ENCODE peak calls at places on chromosomes 3 and 15, in four cellular contexts. One of them, this sample, is unnamed.

GRCh38 chr3:133137042-133137393 is 98.8 kb downstream of the TMEM108 start:
- DNase-seq in PC-3: no peak
- DNase-seq in HCT116: no peak
- DNase-seq in GM23338: no peak
- DNase-seq in this sample: no peak

GRCh38 chr3:110397115-110397514 is 674.5 kb upstream of the NECTIN3 start:
- DNase-seq in PC-3: no peak
- DNase-seq in HCT116: no peak
- DNase-seq in GM23338: no peak
- DNase-seq in this sample: no peak

GRCh38 chr3:42507252-42507651 is 4.8 kb downstream of the VIPR1 start:
- DNase-seq in PC-3: peak; percentile 61
- DNase-seq in HCT116: no peak
- DNase-seq in GM23338: no peak
- DNase-seq in this sample: no peak

GRCh38 chr3:13018039-13018431 is 55.2 kb downstream of the IQSEC1 start:
- DNase-seq in PC-3: no peak
- DNase-seq in HCT116: no peak
- DNase-seq in GM23338: no peak
- DNase-seq in this sample: no peak

GRCh38 chr15:84588053-84588874 is 12.5 kb upstream of the ZSCAN2 start:
- DNase-seq in PC-3: peak; percentile 91
- DNase-seq in HCT116: peak; percentile 85
- DNase-seq in GM23338: peak; percentile 96
- DNase-seq in this sample: peak; percentile 83

GRCh38 chr15:63073497-63074172 is 31.1 kb downstream of the TPM1 start:
- DNase-seq in PC-3: no peak
- DNase-seq in HCT116: no peak
- DNase-seq in GM23338: no peak
- DNase-seq in this sample: no peak

GRCh38 chr3:6216135-6216792 is 644.7 kb upstream of the GRM7 start:
- DNase-seq in PC-3: no peak
- DNase-seq in HCT116: no peak
- DNase-seq in GM23338: no peak
- DNase-seq in this sample: no peak

GRCh38 chr15:71349736-71350515 is 234.7 kb downstream of the THSD4 start:
- DNase-seq in PC-3: no peak
- DNase-seq in HCT116: no peak
- DNase-seq in GM23338: no peak
- DNase-seq in this sample: no peak

GRCh38 chr3:119302697-119303630 is 8.8 kb downstream of the ARHGAP31 start:
- DNase-seq in PC-3: peak; percentile 19
- DNase-seq in HCT116: no peak
- DNase-seq in GM23338: no peak
- DNase-seq in this sample: no peak

GRCh38 chr15:68298882-68299381 is 21.4 kb downstream of the FEM1B start:
- DNase-seq in PC-3: no peak
- DNase-seq in HCT116: no peak
- DNase-seq in GM23338: no peak
- DNase-seq in this sample: peak; percentile 99

GRCh38 chr3:139308156-139309017 is 35.4 kb upstream of the MRPS22 start:
- DNase-seq in PC-3: peak; percentile 74
- DNase-seq in HCT116: no peak
- DNase-seq in GM23338: no peak
- DNase-seq in this sample: no peak

GRCh38 chr15:29701151-29701550 is 121.1 kb downstream of the TJP1 start:
- DNase-seq in PC-3: no peak
- DNase-seq in HCT116: no peak
- DNase-seq in GM23338: no peak
- DNase-seq in this sample: no peak

GRCh38 chr3:129836381-129837056 is 57.0 kb downstream of the TMCC1 start:
- DNase-seq in PC-3: no peak
- DNase-seq in HCT116: no peak
- DNase-seq in GM23338: peak; percentile 38
- DNase-seq in this sample: no peak

GRCh38 chr3:73868688-73869315 is 244.1 kb upstream of the PDZRN3 start:
- DNase-seq in PC-3: peak; percentile 49
- DNase-seq in HCT116: no peak
- DNase-seq in GM23338: peak; percentile 71
- DNase-seq in this sample: peak; percentile 27

GRCh38 chr3:183427206-183428139 is 946 bp downstream of the MCF2L2 start:
- DNase-seq in PC-3: no peak
- DNase-seq in HCT116: no peak
- DNase-seq in GM23338: peak; percentile 50
- DNase-seq in this sample: no peak

GRCh38 chr15:51550841-51551240 is 71.7 kb downstream of the DMXL2 start:
- DNase-seq in PC-3: no peak
- DNase-seq in HCT116: no peak
- DNase-seq in GM23338: no peak
- DNase-seq in this sample: no peak

GRCh38 chr3:64995857-64996564 is 308.2 kb upstream of the ADAMTS9 start:
- DNase-seq in PC-3: no peak
- DNase-seq in HCT116: no peak
- DNase-seq in GM23338: no peak
- DNase-seq in this sample: no peak

GRCh38 chr3:51683566-51683965 is 12.5 kb downstream of the TEX264 start:
- DNase-seq in PC-3: no peak
- DNase-seq in HCT116: no peak
- DNase-seq in GM23338: no peak
- DNase-seq in this sample: no peak

GRCh38 chr15:65528461-65529060 is 1.7 kb upstream of the HACD3 start:
- DNase-seq in PC-3: no peak
- DNase-seq in HCT116: no peak
- DNase-seq in GM23338: peak; percentile 58
- DNase-seq in this sample: no peak

GRCh38 chr3:130242850-130243569 is 102.5 kb upstream of the COL6A5 start:
- DNase-seq in PC-3: peak; percentile 19
- DNase-seq in HCT116: no peak
- DNase-seq in GM23338: no peak
- DNase-seq in this sample: peak; percentile 34

GRCh38 chr15:68503213-68503612 is 71.2 kb upstream of the ITGA11 start:
- DNase-seq in PC-3: no peak
- DNase-seq in HCT116: no peak
- DNase-seq in GM23338: no peak
- DNase-seq in this sample: no peak

GRCh38 chr3:183743231-183743630 is 45.6 kb downstream of the YEATS2 start:
- DNase-seq in PC-3: no peak
- DNase-seq in HCT116: no peak
- DNase-seq in GM23338: no peak
- DNase-seq in this sample: no peak

GRCh38 chr3:177591371-177591770 is 394.1 kb upstream of the TBL1XR1 start:
- DNase-seq in PC-3: no peak
- DNase-seq in HCT116: no peak
- DNase-seq in GM23338: no peak
- DNase-seq in this sample: no peak

GRCh38 chr15:32704343-32705076 is 13.3 kb upstream of the GREM1 start:
- DNase-seq in PC-3: peak; percentile 79
- DNase-seq in HCT116: no peak
- DNase-seq in GM23338: no peak
- DNase-seq in this sample: no peak

GRCh38 chr3:6962796-6963195 is 101.9 kb downstream of the GRM7 start:
- DNase-seq in PC-3: no peak
- DNase-seq in HCT116: no peak
- DNase-seq in GM23338: no peak
- DNase-seq in this sample: no peak

GRCh38 chr3:36944641-36945270 is at the start of gene TRANK1:
- DNase-seq in PC-3: no peak
- DNase-seq in HCT116: no peak
- DNase-seq in GM23338: peak; percentile 71
- DNase-seq in this sample: no peak

GRCh38 chr3:177905173-177905894 is 630.9 kb upstream of the KCNMB2 start:
- DNase-seq in PC-3: peak; percentile 15
- DNase-seq in HCT116: no peak
- DNase-seq in GM23338: no peak
- DNase-seq in this sample: no peak

GRCh38 chr15:84749111-84749991 is 959 bp downstream of the ZNF592 start:
- DNase-seq in PC-3: peak; percentile 28
- DNase-seq in HCT116: no peak
- DNase-seq in GM23338: peak; percentile 49
- DNase-seq in this sample: peak; percentile 33

GRCh38 chr3:51896607-51897305 is 6.4 kb downstream of the IQCF1 start:
- DNase-seq in PC-3: peak; percentile 68
- DNase-seq in HCT116: no peak
- DNase-seq in GM23338: no peak
- DNase-seq in this sample: no peak

GRCh38 chr3:141308588-141309218 is 59.6 kb upstream of the ZBTB38 start:
- DNase-seq in PC-3: peak; percentile 61
- DNase-seq in HCT116: peak; percentile 79
- DNase-seq in GM23338: peak; percentile 93
- DNase-seq in this sample: no peak

GRCh38 chr3:11096266-11097135 is 57.8 kb upstream of the HRH1 start:
- DNase-seq in PC-3: peak; percentile 91
- DNase-seq in HCT116: peak; percentile 74
- DNase-seq in GM23338: peak; percentile 63
- DNase-seq in this sample: no peak

GRCh38 chr3:49616491-49616941 is 57.6 kb upstream of the APEH start:
- DNase-seq in PC-3: no peak
- DNase-seq in HCT116: no peak
- DNase-seq in GM23338: peak; percentile 62
- DNase-seq in this sample: no peak

GRCh38 chr15:40190591-40190990 is 29.7 kb downstream of the BUB1B start:
- DNase-seq in PC-3: peak; percentile 71
- DNase-seq in HCT116: no peak
- DNase-seq in GM23338: no peak
- DNase-seq in this sample: no peak

GRCh38 chr3:185151101-185151958 is 1.5 kb downstream of the C3orf70 start:
- DNase-seq in PC-3: no peak
- DNase-seq in HCT116: no peak
- DNase-seq in GM23338: no peak
- DNase-seq in this sample: no peak

DNA sequence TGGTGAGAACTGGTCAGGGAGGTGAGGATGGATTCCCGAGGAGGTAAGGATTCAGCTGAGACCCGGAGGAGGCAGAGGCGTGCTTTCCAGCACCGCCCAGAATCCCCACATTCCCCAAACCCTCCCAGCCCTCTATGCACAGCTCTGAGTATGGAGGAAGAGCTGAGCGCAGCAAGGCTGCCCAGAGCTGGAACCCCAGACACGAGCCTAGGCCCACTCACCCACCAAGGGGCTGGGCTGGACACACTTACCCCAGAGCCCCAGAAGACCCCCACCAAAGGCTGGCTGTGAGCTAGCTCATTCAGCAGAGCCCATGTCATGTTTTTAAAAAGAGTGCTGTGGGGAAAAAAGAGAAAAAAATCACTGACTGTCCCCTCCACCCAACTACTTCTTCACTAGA is 271.5 kb downstream of the XXYLT1 start:
- DNase-seq in PC-3: no peak
- DNase-seq in HCT116: no peak
- DNase-seq in GM23338: no peak
- DNase-seq in this sample: no peak
- TF ChIP-seq CTCF in PC-3: no peak
- TF ChIP-seq CTCF in HCT116: no peak
- TF ChIP-seq CTCF in GM23338: no peak
- TF ChIP-seq CTCF in this sample: no peak

GRCh38 chr3:32467333-32468070 is 35.1 kb downstream of the CMTM6 start:
- DNase-seq in PC-3: peak; percentile 87
- DNase-seq in HCT116: no peak
- DNase-seq in GM23338: peak; percentile 77
- DNase-seq in this sample: peak; percentile 69
- H4K20me1 ChIP-seq in PC-3: no peaks in the 10 kb centered on the region
- H4K20me1 ChIP-seq in HCT116: no peaks in the 10 kb centered on the region
- H4K20me1 ChIP-seq in GM23338: no peaks in the 10 kb centered on the region
- H4K20me1 ChIP-seq in this sample: no peaks in the 10 kb centered on the region

DNA sequence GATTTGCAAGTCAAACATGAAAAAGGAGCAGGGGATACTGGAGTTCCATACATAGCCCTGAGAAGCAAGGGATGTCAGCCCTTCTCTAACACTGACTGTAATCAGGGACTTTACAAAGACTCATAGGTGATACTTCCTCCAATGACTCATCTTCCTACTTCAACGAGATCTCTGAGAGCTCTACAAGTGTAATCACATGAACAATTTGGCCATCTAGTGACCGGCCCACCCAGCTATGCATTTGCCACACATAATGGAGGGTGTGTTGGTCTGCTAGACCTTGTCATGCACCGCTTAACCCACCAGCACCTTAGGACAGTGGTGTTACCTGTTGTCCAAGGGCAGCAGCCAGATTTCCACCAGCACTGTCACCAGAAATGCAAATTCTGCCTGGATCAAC is 75.3 kb downstream of the NCEH1 start:
- DNase-seq in PC-3: peak; percentile 45
- DNase-seq in HCT116: peak; percentile 22
- DNase-seq in GM23338: no peak
- DNase-seq in this sample: no peak
- TF ChIP-seq EZH2phosphoT487 in PC-3: no peak
- TF ChIP-seq EZH2phosphoT487 in HCT116: no peak
- TF ChIP-seq EZH2phosphoT487 in GM23338: no peak
- TF ChIP-seq EZH2phosphoT487 in this sample: no peak

DNA sequence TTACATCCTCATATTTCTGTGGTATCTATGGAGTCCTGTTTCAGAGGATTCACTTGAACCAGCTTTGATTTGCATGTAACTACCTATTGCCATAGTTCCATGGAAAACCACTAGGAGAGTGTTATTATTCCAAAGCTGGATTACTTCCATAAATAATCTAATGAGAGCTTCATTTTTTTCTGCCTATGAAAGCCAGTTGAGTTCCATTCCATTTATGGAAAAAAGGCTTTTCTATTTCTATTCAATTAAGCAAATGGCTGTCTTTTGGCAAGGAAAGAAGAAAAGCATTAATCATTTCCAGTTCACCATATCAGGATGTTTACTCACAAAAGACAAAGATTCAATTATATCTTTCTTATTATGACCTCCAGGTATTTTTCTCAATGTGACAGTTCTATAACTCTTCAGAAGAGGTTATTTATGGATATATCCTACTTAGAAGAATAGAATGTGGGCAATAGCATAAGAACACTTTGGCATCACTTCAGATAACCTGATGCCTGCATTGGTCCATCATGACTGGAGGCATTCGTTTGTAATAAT is 259.9 kb upstream of the ZPLD1 start:
- DNase-seq in PC-3: peak; percentile 64
- DNase-seq in HCT116: no peak
- DNase-seq in GM23338: no peak
- DNase-seq in this sample: no peak
- TF ChIP-seq CTCF in PC-3: no peak
- TF ChIP-seq CTCF in HCT116: no peak
- TF ChIP-seq CTCF in GM23338: no peak
- TF ChIP-seq CTCF in this sample: no peak

DNA sequence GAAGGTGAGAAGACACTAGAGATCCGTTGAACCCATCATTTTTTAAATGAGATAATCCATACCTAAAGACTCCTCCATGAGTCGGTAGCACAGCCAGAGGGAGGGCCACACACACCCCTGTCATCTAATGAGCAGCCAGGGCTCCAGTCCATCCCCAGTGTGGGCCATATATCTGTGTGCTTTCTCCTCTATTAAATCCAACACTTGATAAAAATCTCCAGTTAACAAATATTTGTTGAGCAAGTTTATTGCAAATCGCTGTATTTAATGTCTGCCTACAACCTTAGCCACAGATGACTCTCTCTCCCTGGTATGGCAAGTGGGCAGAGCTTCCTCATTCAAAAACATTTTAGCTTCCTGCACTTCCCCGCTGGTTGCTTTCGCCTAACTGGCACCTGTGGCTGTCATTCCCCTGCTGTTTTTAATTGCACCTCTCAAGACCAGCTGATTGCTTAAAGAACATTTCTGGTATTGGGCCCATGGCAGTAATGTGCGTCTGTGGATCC is 82.8 kb downstream of the SMAD3 start:
- DNase-seq in PC-3: peak; percentile 94
- DNase-seq in HCT116: no peak
- DNase-seq in GM23338: no peak
- DNase-seq in this sample: no peak
- H4K20me1 ChIP-seq in PC-3: no peaks in the 10 kb centered on the region
- H4K20me1 ChIP-seq in HCT116: no peaks in the 10 kb centered on the region
- H4K20me1 ChIP-seq in GM23338: no peaks in the 10 kb centered on the region
- H4K20me1 ChIP-seq in this sample: no peaks in the 10 kb centered on the region

GRCh38 chr15:86906406-86906805 is 826.7 kb downstream of the AGBL1 start:
- DNase-seq in PC-3: no peak
- DNase-seq in HCT116: no peak
- DNase-seq in GM23338: no peak
- DNase-seq in this sample: no peak
- TF ChIP-seq EZH2phosphoT487 in PC-3: no peak
- TF ChIP-seq EZH2phosphoT487 in HCT116: no peak
- TF ChIP-seq EZH2phosphoT487 in GM23338: no peak
- TF ChIP-seq EZH2phosphoT487 in this sample: no peak

This sample was measured in MM.1S.